ENCODE peak calls at places on chromosomes 2 and 18, in eight cellular contexts. One of them, this sample, is unnamed.

GRCh38 chr2:233373316-233373715 is 19.0 kb downstream of the DGKD start:
- DNase-seq in HL-60: no peak
- DNase-seq in OCI-LY7: no peak
- DNase-seq in choroid plexus epithelial cell: peak; percentile 90
- DNase-seq in CD8-positive, alpha-beta T cell: no peak
- DNase-seq in cardiac fibroblast: no peak
- DNase-seq in kidney: no peak
- DNase-seq in A549: no peak
- DNase-seq in this sample: no peak

GRCh38 chr2:201969241-201969937 is 64.3 kb upstream of the FZD7 start:
- DNase-seq in OCI-LY7: no peak
- DNase-seq in CD8-positive, alpha-beta T cell: no peak
- DNase-seq in kidney: peak; percentile 15
- DNase-seq in choroid plexus epithelial cell: no peak
- DNase-seq in A549: no peak
- DNase-seq in HL-60: no peak
- DNase-seq in cardiac fibroblast: no peak
- DNase-seq in this sample: no peak

GRCh38 chr18:11905613-11906012 is 2.5 kb downstream of the MPPE1 start:
- DNase-seq in CD8-positive, alpha-beta T cell: no peak
- DNase-seq in kidney: no peak
- DNase-seq in choroid plexus epithelial cell: no peak
- DNase-seq in HL-60: no peak
- DNase-seq in cardiac fibroblast: no peak
- DNase-seq in A549: no peak
- DNase-seq in OCI-LY7: no peak
- DNase-seq in this sample: no peak

GRCh38 chr2:25294573-25295462 is 46.9 kb downstream of the DNMT3A start:
- DNase-seq in A549: no peak
- DNase-seq in CD8-positive, alpha-beta T cell: peak; percentile 73
- DNase-seq in kidney: peak; percentile 94
- DNase-seq in OCI-LY7: peak; percentile 88
- DNase-seq in HL-60: peak; percentile 68
- DNase-seq in cardiac fibroblast: peak; percentile 56
- DNase-seq in choroid plexus epithelial cell: peak; percentile 47
- DNase-seq in this sample: no peak

GRCh38 chr2:189581354-189582139 is 961 bp upstream of the SLC40A1 start:
- DNase-seq in choroid plexus epithelial cell: no peak
- DNase-seq in kidney: peak; percentile 69
- DNase-seq in OCI-LY7: no peak
- DNase-seq in A549: no peak
- DNase-seq in CD8-positive, alpha-beta T cell: no peak
- DNase-seq in cardiac fibroblast: no peak
- DNase-seq in HL-60: no peak
- DNase-seq in this sample: no peak

GRCh38 chr2:151162185-151162584 is 99.5 kb downstream of the RBM43 start:
- DNase-seq in cardiac fibroblast: peak; percentile 74
- DNase-seq in CD8-positive, alpha-beta T cell: no peak
- DNase-seq in OCI-LY7: no peak
- DNase-seq in kidney: no peak
- DNase-seq in choroid plexus epithelial cell: peak; percentile 72
- DNase-seq in A549: no peak
- DNase-seq in HL-60: no peak
- DNase-seq in this sample: peak; percentile 63

GRCh38 chr18:22701795-22702194 is 231.3 kb upstream of the RBBP8 start:
- DNase-seq in cardiac fibroblast: no peak
- DNase-seq in HL-60: no peak
- DNase-seq in kidney: no peak
- DNase-seq in choroid plexus epithelial cell: no peak
- DNase-seq in CD8-positive, alpha-beta T cell: no peak
- DNase-seq in A549: no peak
- DNase-seq in OCI-LY7: no peak
- DNase-seq in this sample: no peak

GRCh38 chr2:37560863-37561614 is 110.4 kb downstream of the CDC42EP3 start:
- DNase-seq in choroid plexus epithelial cell: peak; percentile 34
- DNase-seq in kidney: no peak
- DNase-seq in OCI-LY7: no peak
- DNase-seq in A549: no peak
- DNase-seq in HL-60: no peak
- DNase-seq in cardiac fibroblast: peak; percentile 55
- DNase-seq in CD8-positive, alpha-beta T cell: no peak
- DNase-seq in this sample: no peak

GRCh38 chr2:98541906-98542305 is 66.4 kb downstream of the COA5 start:
- DNase-seq in A549: no peak
- DNase-seq in OCI-LY7: no peak
- DNase-seq in choroid plexus epithelial cell: peak; percentile 59
- DNase-seq in kidney: no peak
- DNase-seq in HL-60: peak; percentile 50
- DNase-seq in cardiac fibroblast: no peak
- DNase-seq in CD8-positive, alpha-beta T cell: no peak
- DNase-seq in this sample: no peak

GRCh38 chr2:241816431-241817121 is 7.6 kb downstream of the NEU4 start:
- DNase-seq in kidney: peak; percentile 69
- DNase-seq in CD8-positive, alpha-beta T cell: no peak
- DNase-seq in OCI-LY7: no peak
- DNase-seq in cardiac fibroblast: no peak
- DNase-seq in A549: no peak
- DNase-seq in HL-60: no peak
- DNase-seq in choroid plexus epithelial cell: no peak
- DNase-seq in this sample: no peak

GRCh38 chr2:27638023-27638637 is 9.3 kb downstream of the GPN1 start:
- DNase-seq in choroid plexus epithelial cell: peak; percentile 63
- DNase-seq in HL-60: no peak
- DNase-seq in cardiac fibroblast: no peak
- DNase-seq in A549: no peak
- DNase-seq in OCI-LY7: no peak
- DNase-seq in CD8-positive, alpha-beta T cell: no peak
- DNase-seq in kidney: no peak
- DNase-seq in this sample: no peak

GRCh38 chr2:232574674-232575403 is 24.4 kb downstream of the EIF4E2 start:
- DNase-seq in kidney: no peak
- DNase-seq in cardiac fibroblast: no peak
- DNase-seq in OCI-LY7: no peak
- DNase-seq in HL-60: no peak
- DNase-seq in CD8-positive, alpha-beta T cell: no peak
- DNase-seq in A549: no peak
- DNase-seq in choroid plexus epithelial cell: peak; percentile 51
- DNase-seq in this sample: no peak

GRCh38 chr2:211957799-211958198 is 580.8 kb downstream of the ERBB4 start:
- DNase-seq in OCI-LY7: no peak
- DNase-seq in HL-60: no peak
- DNase-seq in kidney: no peak
- DNase-seq in cardiac fibroblast: no peak
- DNase-seq in A549: no peak
- DNase-seq in choroid plexus epithelial cell: no peak
- DNase-seq in CD8-positive, alpha-beta T cell: no peak
- DNase-seq in this sample: no peak

GRCh38 chr2:79993144-79993543 is 311.4 kb downstream of the LRRTM1 start:
- DNase-seq in HL-60: peak; percentile 17
- DNase-seq in choroid plexus epithelial cell: peak; percentile 4
- DNase-seq in kidney: no peak
- DNase-seq in OCI-LY7: no peak
- DNase-seq in cardiac fibroblast: peak; percentile 12
- DNase-seq in CD8-positive, alpha-beta T cell: no peak
- DNase-seq in A549: no peak
- DNase-seq in this sample: peak; percentile 50

GRCh38 chr2:67666386-67667053 is 269.4 kb downstream of the ETAA1 start:
- DNase-seq in CD8-positive, alpha-beta T cell: no peak
- DNase-seq in cardiac fibroblast: no peak
- DNase-seq in kidney: peak; percentile 80
- DNase-seq in A549: no peak
- DNase-seq in OCI-LY7: no peak
- DNase-seq in choroid plexus epithelial cell: peak; percentile 23
- DNase-seq in HL-60: no peak
- DNase-seq in this sample: no peak

GRCh38 chr2:203983064-203983715 is 46.6 kb downstream of the ICOS start:
- DNase-seq in choroid plexus epithelial cell: no peak
- DNase-seq in HL-60: no peak
- DNase-seq in A549: no peak
- DNase-seq in cardiac fibroblast: no peak
- DNase-seq in CD8-positive, alpha-beta T cell: no peak
- DNase-seq in kidney: no peak
- DNase-seq in OCI-LY7: no peak
- DNase-seq in this sample: no peak

GRCh38 chr2:113157108-113157896 is 16.5 kb upstream of the PSD4 start:
- DNase-seq in HL-60: no peak
- DNase-seq in A549: no peak
- DNase-seq in OCI-LY7: no peak
- DNase-seq in cardiac fibroblast: no peak
- DNase-seq in CD8-positive, alpha-beta T cell: no peak
- DNase-seq in kidney: peak; percentile 86
- DNase-seq in choroid plexus epithelial cell: peak; percentile 7
- DNase-seq in this sample: no peak

GRCh38 chr2:222656544-222657446 is 903 bp upstream of the FARSB start:
- DNase-seq in cardiac fibroblast: peak; percentile 3
- DNase-seq in A549: no peak
- DNase-seq in kidney: no peak
- DNase-seq in choroid plexus epithelial cell: no peak
- DNase-seq in OCI-LY7: peak; percentile 31
- DNase-seq in CD8-positive, alpha-beta T cell: no peak
- DNase-seq in HL-60: no peak
- DNase-seq in this sample: no peak

GRCh38 chr18:69559604-69560003 is 158.9 kb downstream of the DOK6 start:
- DNase-seq in CD8-positive, alpha-beta T cell: no peak
- DNase-seq in kidney: no peak
- DNase-seq in HL-60: no peak
- DNase-seq in OCI-LY7: no peak
- DNase-seq in cardiac fibroblast: no peak
- DNase-seq in choroid plexus epithelial cell: peak; percentile 5
- DNase-seq in A549: no peak
- DNase-seq in this sample: no peak

GRCh38 chr2:218264773-218265601 is 4.2 kb downstream of the GPBAR1 start:
- DNase-seq in CD8-positive, alpha-beta T cell: no peak
- DNase-seq in A549: no peak
- DNase-seq in HL-60: no peak
- DNase-seq in cardiac fibroblast: no peak
- DNase-seq in OCI-LY7: no peak
- DNase-seq in kidney: peak; percentile 58
- DNase-seq in choroid plexus epithelial cell: no peak
- DNase-seq in this sample: no peak

GRCh38 chr2:127157651-127158460 is 50.9 kb upstream of the BIN1 start:
- DNase-seq in kidney: no peak
- DNase-seq in HL-60: no peak
- DNase-seq in CD8-positive, alpha-beta T cell: no peak
- DNase-seq in choroid plexus epithelial cell: peak; percentile 23
- DNase-seq in OCI-LY7: peak; percentile 14
- DNase-seq in cardiac fibroblast: peak; percentile 42
- DNase-seq in A549: no peak
- DNase-seq in this sample: no peak
- TF ChIP-seq CTCF in kidney: no peak
- TF ChIP-seq CTCF in HL-60: no peak
- TF ChIP-seq CTCF in CD8-positive, alpha-beta T cell: no peak
- TF ChIP-seq CTCF in choroid plexus epithelial cell: peak; percentile 49
- TF ChIP-seq CTCF in OCI-LY7: peak; percentile 46
- TF ChIP-seq CTCF in cardiac fibroblast: peak; percentile 22
- TF ChIP-seq CTCF in A549: no peak
- TF ChIP-seq CTCF in this sample: peak; percentile 48

GRCh38 chr2:42101641-42102605 is 54.1 kb downstream of the PKDCC start:
- DNase-seq in choroid plexus epithelial cell: peak; percentile 96
- DNase-seq in kidney: peak; percentile 90
- DNase-seq in cardiac fibroblast: peak; percentile 79
- DNase-seq in OCI-LY7: peak; percentile 40
- DNase-seq in CD8-positive, alpha-beta T cell: peak; percentile 88
- DNase-seq in A549: no peak
- DNase-seq in HL-60: peak; percentile 56
- DNase-seq in this sample: no peak

GRCh38 chr2:42098571-42099430 is 51.0 kb downstream of the PKDCC start:
- DNase-seq in choroid plexus epithelial cell: no peak
- DNase-seq in CD8-positive, alpha-beta T cell: no peak
- DNase-seq in HL-60: no peak
- DNase-seq in kidney: peak; percentile 82
- DNase-seq in cardiac fibroblast: peak; percentile 39
- DNase-seq in A549: no peak
- DNase-seq in OCI-LY7: peak; percentile 35
- DNase-seq in this sample: no peak

GRCh38 chr2:42102606-42103450 is 55.0 kb downstream of the PKDCC start:
- DNase-seq in OCI-LY7: no peak
- DNase-seq in choroid plexus epithelial cell: peak; percentile 85
- DNase-seq in kidney: peak; percentile 94
- DNase-seq in HL-60: no peak
- DNase-seq in cardiac fibroblast: peak; percentile 38
- DNase-seq in CD8-positive, alpha-beta T cell: no peak
- DNase-seq in A549: no peak
- DNase-seq in this sample: no peak

GRCh38 chr2:42099431-42100173 is 51.8 kb downstream of the PKDCC start:
- DNase-seq in kidney: no peak
- DNase-seq in cardiac fibroblast: no peak
- DNase-seq in A549: no peak
- DNase-seq in HL-60: no peak
- DNase-seq in CD8-positive, alpha-beta T cell: no peak
- DNase-seq in choroid plexus epithelial cell: no peak
- DNase-seq in OCI-LY7: peak; percentile 69
- DNase-seq in this sample: no peak

GRCh38 chr2:42100696-42101585 is 53.1 kb downstream of the PKDCC start:
- DNase-seq in cardiac fibroblast: peak; percentile 88
- DNase-seq in choroid plexus epithelial cell: peak; percentile 90
- DNase-seq in CD8-positive, alpha-beta T cell: peak; percentile 54
- DNase-seq in OCI-LY7: no peak
- DNase-seq in kidney: peak; percentile 90
- DNase-seq in A549: no peak
- DNase-seq in HL-60: no peak
- DNase-seq in this sample: no peak
- H3K4me3 ChIP-seq in cardiac fibroblast: no peak overlapping the region
- H3K4me3 ChIP-seq in choroid plexus epithelial cell: peak overlapping the region; percentile 36
- H3K4me3 ChIP-seq in CD8-positive, alpha-beta T cell: peak overlapping the region; percentile 49
- H3K4me3 ChIP-seq in OCI-LY7: no peak overlapping the region
- H3K4me3 ChIP-seq in kidney: no peak overlapping the region
- H3K4me3 ChIP-seq in A549: no peak overlapping the region
- H3K4me3 ChIP-seq in HL-60: peak overlapping the region; percentile 5
- H3K4me3 ChIP-seq in this sample: no peak overlapping the region

GRCh38 chr2:170396799-170397459 is 219.0 kb downstream of the MYO3B start:
- DNase-seq in kidney: no peak
- DNase-seq in OCI-LY7: peak; percentile 10
- DNase-seq in CD8-positive, alpha-beta T cell: no peak
- DNase-seq in choroid plexus epithelial cell: peak; percentile 45
- DNase-seq in cardiac fibroblast: peak; percentile 6
- DNase-seq in HL-60: peak; percentile 3
- DNase-seq in A549: no peak
- DNase-seq in this sample: no peak
- TF ChIP-seq CTCF in kidney: no peak
- TF ChIP-seq CTCF in OCI-LY7: peak; percentile 71
- TF ChIP-seq CTCF in CD8-positive, alpha-beta T cell: no peak
- TF ChIP-seq CTCF in choroid plexus epithelial cell: peak; percentile 56
- TF ChIP-seq CTCF in cardiac fibroblast: peak; percentile 25
- TF ChIP-seq CTCF in HL-60: peak; percentile 21
- TF ChIP-seq CTCF in A549: peak; percentile 53
- TF ChIP-seq CTCF in this sample: peak; percentile 28

DNA sequence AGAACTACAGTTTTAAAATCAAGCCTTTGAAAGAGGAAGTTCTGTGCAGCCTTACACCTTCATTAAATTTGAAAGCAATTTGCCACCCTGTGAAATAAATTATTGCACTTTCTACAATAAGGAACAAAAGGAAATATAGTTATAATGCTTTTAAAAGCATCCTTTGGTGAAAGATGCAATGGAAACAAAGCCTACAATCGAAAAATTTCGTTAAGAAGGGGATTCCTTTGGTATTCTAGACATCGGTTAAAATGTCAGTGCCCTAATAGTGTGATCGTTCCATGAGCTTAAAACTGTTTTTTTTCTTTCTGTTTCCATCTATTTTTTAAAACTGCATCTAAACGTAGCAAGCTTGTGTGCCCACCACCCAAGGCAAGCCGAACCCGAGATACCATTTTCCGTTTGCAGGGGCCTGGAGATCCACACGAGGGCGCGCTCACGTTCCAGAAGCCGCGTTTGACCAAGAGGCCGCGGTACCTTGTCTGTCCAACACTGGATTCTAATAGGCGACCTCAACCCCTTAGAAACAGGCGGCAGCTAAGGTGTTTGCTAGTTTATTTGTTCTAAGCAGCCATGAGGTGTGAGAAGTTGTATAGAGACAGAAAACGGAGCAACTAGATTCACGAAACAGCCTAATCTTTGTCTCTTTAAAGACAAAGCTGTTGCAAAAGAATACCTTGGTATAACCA is 4.0 kb downstream of the HOXD11 start:
- DNase-seq in HL-60: peak; percentile 36
- DNase-seq in choroid plexus epithelial cell: peak; percentile 31
- DNase-seq in OCI-LY7: peak; percentile 36
- DNase-seq in kidney: peak; percentile 89
- DNase-seq in cardiac fibroblast: peak; percentile 36
- DNase-seq in A549: peak; percentile 68
- DNase-seq in CD8-positive, alpha-beta T cell: no peak
- DNase-seq in this sample: no peak
- H3K4me3 ChIP-seq in HL-60: no peak overlapping the region
- H3K4me3 ChIP-seq in choroid plexus epithelial cell: no peak overlapping the region
- H3K4me3 ChIP-seq in OCI-LY7: no peak overlapping the region
- H3K4me3 ChIP-seq in kidney: peak overlapping the region; percentile 62
- H3K4me3 ChIP-seq in cardiac fibroblast: no peak overlapping the region
- H3K4me3 ChIP-seq in A549: no peak overlapping the region
- H3K4me3 ChIP-seq in CD8-positive, alpha-beta T cell: no peak overlapping the region
- H3K4me3 ChIP-seq in this sample: no peak overlapping the region